ENCODE peak calls at places on chromosomes 11 and 22, in eight cellular contexts. M is fibroblast of lung; W is foreskin keratinocyte; J is coronary artery; G is endothelial cell of umbilical vein; Z is AG09309; V is A549; F is CD4-positive, alpha-beta T cell. Y is an unnamed sample.

GRCh38 chr11:114278342-114279065 is 17.7 kb upstream of the NNMT start:
- DNase-seq in V (no peak), W (no peak), F (no peak), Z (no peak), G (no peak), M (no peak), J (no peak), Y (no peak)

GRCh38 chr22:45127866-45128265 is 35.9 kb upstream of the NUP50 start:
- DNase-seq in F (no peak), M (peak; percentile 70), W (peak; percentile 60), V (no peak), J (no peak), Z (no peak), G (no peak), Y (no peak)

GRCh38 chr11:57426754-57427691 is at the start of gene SLC43A3:
- DNase-seq in G (peak; percentile 38), M (peak; percentile 92), J (peak; percentile 87), Z (peak; percentile 75), V (no peak), W (peak; percentile 91), F (peak; percentile 17), Y (peak; percentile 57)

GRCh38 chr11:15569626-15570025 is 454.9 kb downstream of the INSC start:
- DNase-seq in Z (no peak), F (no peak), V (no peak), G (no peak), M (peak; percentile 54), J (no peak), W (no peak), Y (no peak)

GRCh38 chr11:134481135-134481534 is 69.1 kb upstream of the B3GAT1 start:
- DNase-seq in Z (no peak), M (no peak), W (no peak), J (no peak), F (no peak), V (no peak), G (no peak), Y (no peak)

GRCh38 chr22:27780161-27780575 is 21.4 kb downstream of the MN1 start:
- DNase-seq in V (no peak), F (no peak), Z (no peak), J (no peak), G (no peak), M (peak; percentile 76), W (peak; percentile 26), Y (no peak)

GRCh38 chr11:122920579-122920978 is 38.0 kb downstream of the JHY start:
- DNase-seq in G (no peak), V (no peak), J (no peak), F (no peak), Z (no peak), M (no peak), W (no peak), Y (no peak)

GRCh38 chr11:69558519-69558941 is 77.1 kb downstream of the LINC01488 start:
- DNase-seq in J (peak; percentile 11), V (no peak), F (peak; percentile 25), M (no peak), W (no peak), Z (no peak), G (no peak), Y (no peak)

GRCh38 chr11:96199563-96200025 is 143.4 kb downstream of the MAML2 start:
- DNase-seq in F (no peak), W (peak; percentile 99), G (peak; percentile 45), M (peak; percentile 90), J (no peak), V (no peak), Z (peak; percentile 60), Y (no peak)

DNA sequence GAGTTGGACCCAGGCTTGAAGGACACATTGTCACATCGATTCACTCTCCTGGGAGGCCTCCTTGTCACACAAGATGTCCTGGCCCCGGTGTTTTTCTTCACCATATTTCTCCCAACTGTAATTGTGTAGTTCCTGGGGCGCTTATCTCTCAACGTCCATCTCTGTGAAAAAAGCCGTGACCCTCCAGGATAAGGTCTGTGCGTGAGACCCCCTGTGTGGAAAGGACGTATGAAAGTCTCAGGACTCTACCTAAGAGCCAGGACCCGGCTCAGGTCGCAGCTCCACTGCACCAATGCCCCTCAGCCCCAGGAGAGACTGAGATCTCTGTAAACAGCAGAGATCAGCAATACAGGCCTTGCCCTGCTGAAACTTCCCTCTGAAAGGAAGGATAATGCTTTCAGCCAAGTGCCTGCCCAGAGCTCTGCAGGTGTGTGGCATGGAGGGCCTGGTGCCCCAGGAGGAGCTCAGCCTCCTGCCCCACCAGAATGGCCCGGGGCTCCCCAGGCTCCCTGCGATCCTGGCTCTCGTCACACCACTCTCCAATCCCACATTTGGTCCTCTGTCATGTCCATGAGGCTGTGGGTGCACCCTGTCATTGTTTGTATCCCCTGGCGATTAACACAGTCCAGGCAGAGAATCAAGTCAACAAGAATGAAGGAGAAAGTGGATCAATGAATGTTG is 119.2 kb upstream of the TMEM45B start:
- DNase-seq in J (no peak), Z (no peak), F (no peak), V (no peak), W (no peak), M (no peak), G (no peak), Y (no peak)
- TF ChIP-seq CTCF in J (no peak), Z (no peak), F (no peak), V (no peak), W (no peak), M (no peak), G (no peak), Y (no peak)

GRCh38 chr11:62724171-62724570 is 3.1 kb downstream of the HNRNPUL2 start:
- DNase-seq in V (no peak), Z (no peak), J (no peak), M (no peak), W (no peak), G (no peak), F (no peak), Y (no peak)

GRCh38 chr11:62726156-62727006 is 876 bp downstream of the HNRNPUL2 start:
- DNase-seq in W (no peak), M (no peak), F (no peak), V (no peak), J (no peak), G (peak; percentile 23), Z (no peak), Y (no peak)

GRCh38 chr11:62725686-62726085 is 1.6 kb downstream of the HNRNPUL2 start:
- DNase-seq in W (no peak), F (no peak), M (no peak), G (peak; percentile 22), Z (no peak), V (no peak), J (no peak), Y (no peak)

GRCh38 chr11:62727833-62728721 is at the start of gene TTC9C:
- DNase-seq in M (peak; percentile 96), W (peak; percentile 98), Z (peak; percentile 95), J (peak; percentile 94), V (peak; percentile 98), F (peak; percentile 74), G (peak; percentile 98), Y (peak; percentile 64)

GRCh38 chr11:62727007-62727832 is at the start of gene HNRNPUL2:
- DNase-seq in W (peak; percentile 98), M (peak; percentile 99), Z (peak; percentile 96), G (peak; percentile 99), V (peak; percentile 100), J (peak; percentile 98), F (peak; percentile 97), Y (peak; percentile 98)
- TF ChIP-seq CTCF in W (peak; percentile 14), M (peak; percentile 10), Z (no peak), G (no peak), V (no peak), J (no peak), F (no peak), Y (no peak)

GRCh38 chr22:37177221-37177620 is 10.8 kb downstream of the C1QTNF6 start:
- DNase-seq in M (no peak), J (no peak), V (no peak), W (no peak), Z (no peak), G (no peak), F (no peak), Y (no peak)

GRCh38 chr22:37174964-37175363 is 13.1 kb downstream of the C1QTNF6 start:
- DNase-seq in J (peak; percentile 17), M (no peak), G (no peak), F (no peak), V (no peak), W (no peak), Z (no peak), Y (no peak)

GRCh38 chr22:37177755-37178154 is 10.3 kb downstream of the C1QTNF6 start:
- DNase-seq in V (no peak), F (no peak), G (no peak), M (no peak), W (no peak), Z (no peak), J (no peak), Y (no peak)

GRCh38 chr22:37175414-37176144 is 12.5 kb downstream of the C1QTNF6 start:
- DNase-seq in V (no peak), F (no peak), Z (no peak), J (peak; percentile 36), W (no peak), M (no peak), G (no peak), Y (no peak)

GRCh38 chr22:37176464-37177061 is 11.5 kb downstream of the C1QTNF6 start:
- DNase-seq in V (no peak), J (no peak), G (peak; percentile 96), M (peak; percentile 83), Z (peak; percentile 71), W (no peak), F (no peak), Y (no peak)
- TF ChIP-seq CTCF in V (no peak), J (no peak), G (no peak), M (no peak), Z (no peak), W (no peak), F (no peak), Y (no peak)

GRCh38 chr11:60870733-60871377 is 3.5 kb downstream of the ZP1 start:
- DNase-seq in J (no peak), V (no peak), M (no peak), F (no peak), G (no peak), Z (no peak), W (no peak), Y (no peak)

GRCh38 chr11:60870276-60870675 is 2.9 kb downstream of the ZP1 start:
- DNase-seq in J (no peak), Z (no peak), W (no peak), F (no peak), M (no peak), G (no peak), V (no peak), Y (no peak)

GRCh38 chr11:60872952-60873524 is 5.7 kb downstream of the ZP1 start:
- DNase-seq in M (peak; percentile 86), V (no peak), Z (peak; percentile 34), F (no peak), G (no peak), J (no peak), W (no peak), Y (no peak)

GRCh38 chr11:60872124-60872951 is 5.0 kb downstream of the ZP1 start:
- DNase-seq in F (no peak), G (no peak), Z (no peak), V (peak; percentile 17), M (peak; percentile 49), W (no peak), J (no peak), Y (no peak)

DNA sequence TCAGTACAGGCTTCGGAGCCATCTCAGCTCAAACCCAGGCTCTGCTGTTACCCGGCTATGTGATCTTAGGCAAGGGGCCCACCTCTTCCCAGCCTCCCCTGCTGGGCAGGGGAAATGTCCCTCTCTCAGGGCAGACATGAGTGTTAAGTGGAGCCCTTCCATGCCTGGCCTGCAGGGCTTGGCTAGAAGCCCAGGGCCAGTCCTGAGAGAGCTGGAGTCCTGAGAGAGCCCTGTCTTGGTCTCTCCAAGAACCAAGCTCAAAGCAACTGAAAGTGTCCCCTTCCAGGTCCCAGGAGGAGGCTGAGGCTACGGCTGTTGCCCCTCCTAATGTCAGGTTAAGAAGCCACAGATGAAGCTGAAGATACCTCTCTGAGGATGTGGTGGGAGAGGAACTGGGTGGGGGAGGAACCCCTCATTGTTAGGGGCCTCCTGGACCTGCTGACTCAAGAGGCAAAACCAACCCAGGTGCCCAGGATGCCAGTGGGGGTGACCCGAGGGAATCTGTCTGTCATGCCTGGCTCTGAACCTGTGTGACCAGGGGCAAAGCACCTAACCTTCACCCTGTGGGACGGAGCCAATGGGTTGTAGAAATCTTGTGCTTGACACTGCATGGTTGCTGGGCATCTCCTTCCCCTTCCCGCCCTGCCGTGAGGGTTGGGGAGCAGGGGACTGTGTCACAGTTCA is 4.2 kb downstream of the ZP1 start:
- DNase-seq in M (peak; percentile 11), J (no peak), G (no peak), W (no peak), V (no peak), Z (no peak), F (no peak), Y (no peak)
- TF ChIP-seq CTCF in M (no peak), J (no peak), G (peak; percentile 2), W (no peak), V (no peak), Z (peak; percentile 28), F (no peak), Y (no peak)